ENCODE peak calls at places on chromosome 13, in four cellular contexts. D is ovary, P is heart left ventricle, T is A549. N is an unnamed sample.

GRCh38 chr13:104315606-104316005 is 1249.4 kb upstream of the SLC10A2 start:
- DNase-seq in T (no peak), D (no peak), P (no peak), N (no peak)

GRCh38 chr13:36778083-36778671 is 40.8 kb upstream of the RFXAP start:
- DNase-seq in P (no peak), D (no peak), T (no peak), N (no peak)

GRCh38 chr13:77386880-77387606 is 60.1 kb upstream of the MYCBP2 start:
- DNase-seq in T (no peak), P (no peak), D (no peak), N (no peak)

GRCh38 chr13:34750078-34750703 is 191.9 kb upstream of the NBEA start:
- DNase-seq in P (peak; percentile 33), D (peak; percentile 48), T (no peak), N (no peak)

GRCh38 chr13:49859568-49859967 is 67.1 kb upstream of the KPNA3 start:
- DNase-seq in T (peak; percentile 33), D (no peak), P (no peak), N (no peak)

GRCh38 chr13:105097501-105097900 is 1438.0 kb downstream of the EFNB2 start:
- DNase-seq in T (no peak), D (no peak), P (no peak), N (no peak)

GRCh38 chr13:106311004-106311403 is 224.5 kb downstream of the EFNB2 start:
- DNase-seq in T (no peak), P (no peak), D (no peak), N (no peak)

GRCh38 chr13:74090869-74091605 is 43.2 kb downstream of the KLF12 start:
- DNase-seq in P (no peak), D (no peak), T (no peak), N (no peak)

GRCh38 chr13:101242720-101243119 is 173.6 kb downstream of the NALCN start:
- DNase-seq in D (no peak), T (no peak), P (no peak), N (no peak)

GRCh38 chr13:43792456-43792855 is 5.7 kb upstream of the ENOX1 start:
- DNase-seq in P (no peak), T (no peak), D (no peak), N (no peak)

GRCh38 chr13:109357751-109358150 is 428.6 kb downstream of the IRS2 start:
- DNase-seq in P (no peak), D (no peak), T (no peak), N (no peak)

GRCh38 chr13:101579291-101579802 is 126.9 kb downstream of the ITGBL1 start:
- DNase-seq in P (no peak), T (no peak), D (no peak), N (peak; percentile 28)

GRCh38 chr13:49683489-49683888 is 7.8 kb downstream of the EBPL start:
- DNase-seq in T (no peak), P (no peak), D (no peak), N (no peak)

GRCh38 chr13:76641056-76641455 is 245.1 kb downstream of the KCTD12 start:
- DNase-seq in T (no peak), P (no peak), D (no peak), N (no peak)

GRCh38 chr13:87884874-87885273 is 213.7 kb downstream of the SLITRK5 start:
- DNase-seq in P (no peak), T (no peak), D (no peak), N (no peak)

GRCh38 chr13:93309886-93310520 is 83.4 kb downstream of the GPC6 start:
- DNase-seq in D (no peak), T (no peak), P (no peak), N (no peak)

GRCh38 chr13:28410096-28410495 is 84.8 kb downstream of the FLT1 start:
- DNase-seq in P (no peak), T (no peak), D (no peak), N (no peak)

GRCh38 chr13:97030705-97031452 is 36.6 kb upstream of the OXGR1 start:
- DNase-seq in T (peak; percentile 31), D (no peak), P (no peak), N (peak; percentile 12)

GRCh38 chr13:48656621-48657020 is 2.9 kb downstream of the CYSLTR2 start:
- DNase-seq in P (no peak), D (no peak), T (no peak), N (no peak)

GRCh38 chr13:37198629-37199028 is 93.2 kb upstream of the CSNK1A1L start:
- DNase-seq in D (no peak), P (no peak), T (no peak), N (no peak)

GRCh38 chr13:26485288-26485687 is 72.2 kb upstream of the WASF3 start:
- DNase-seq in T (no peak), D (no peak), P (no peak), N (no peak)

GRCh38 chr13:51955281-51955771 is 55.9 kb downstream of the ATP7B start:
- DNase-seq in T (no peak), P (no peak), D (no peak), N (peak; percentile 62)

GRCh38 chr13:42380420-42381164 is 108.6 kb downstream of the AKAP11 start:
- DNase-seq in T (no peak), D (no peak), P (no peak), N (no peak)

GRCh38 chr13:110915874-110916670 is 1.2 kb upstream of the ANKRD10 start:
- DNase-seq in P (no peak), T (no peak), D (no peak), N (no peak)

DNA sequence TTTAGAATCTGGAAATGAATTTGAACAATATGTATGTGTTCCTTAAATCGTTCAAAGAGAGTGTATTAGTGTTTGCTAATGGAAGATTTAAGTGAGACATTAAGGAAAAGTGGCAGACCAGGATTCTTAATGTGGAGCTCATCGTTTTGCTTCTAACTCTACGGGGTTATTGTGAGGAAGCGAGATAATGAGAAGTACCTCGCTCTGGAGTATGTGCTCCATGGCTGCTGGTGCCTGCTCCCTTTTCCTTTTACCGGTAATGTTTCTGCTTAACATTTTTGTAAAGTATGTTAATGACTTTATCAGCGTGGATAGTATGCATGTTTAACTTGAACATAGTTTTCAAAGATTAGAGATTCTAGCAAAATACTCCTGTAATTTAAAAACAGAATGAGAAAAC is 13.7 kb downstream of the KLF5 start:
- DNase-seq in P (no peak), D (no peak), T (no peak), N (no peak)
- H3K4me3 ChIP-seq in P (no peak overlapping the region), D (no peak overlapping the region), T (peak overlapping the region; percentile 19), N (no peak overlapping the region)

GRCh38 chr13:114143806-114144605 is 11.6 kb upstream of the RASA3 start:
- DNase-seq in T (peak; percentile 60), D (no peak), P (peak; percentile 17), N (no peak)
- TF ChIP-seq CTCF in T (peak; percentile 14), D (no peak), P (no peak), N (no peak)

GRCh38 chr13:56903710-56904109 is 237.0 kb upstream of the PRR20A start:
- DNase-seq in T (no peak), P (no peak), D (no peak), N (no peak)

GRCh38 chr13:56902276-56902675 is 238.4 kb upstream of the PRR20A start:
- DNase-seq in T (no peak), D (no peak), P (no peak), N (no peak)

GRCh38 chr13:56906909-56907308 is 233.8 kb upstream of the PRR20A start:
- DNase-seq in T (no peak), D (no peak), P (no peak), N (no peak)

GRCh38 chr13:56909896-56910600 is 230.7 kb upstream of the PRR20A start:
- DNase-seq in D (no peak), P (no peak), T (no peak), N (peak; percentile 40)

GRCh38 chr13:56907766-56908165 is 233.0 kb upstream of the PRR20A start:
- DNase-seq in T (no peak), P (no peak), D (no peak), N (no peak)
- H3K4me3 ChIP-seq in T (no peak overlapping the region), P (no peak overlapping the region), D (no peak overlapping the region), N (no peak overlapping the region)

GRCh38 chr13:71977028-71977427 is 110.0 kb upstream of the DACH1 start:
- DNase-seq in D (no peak), P (no peak), T (no peak), N (no peak)

DNA sequence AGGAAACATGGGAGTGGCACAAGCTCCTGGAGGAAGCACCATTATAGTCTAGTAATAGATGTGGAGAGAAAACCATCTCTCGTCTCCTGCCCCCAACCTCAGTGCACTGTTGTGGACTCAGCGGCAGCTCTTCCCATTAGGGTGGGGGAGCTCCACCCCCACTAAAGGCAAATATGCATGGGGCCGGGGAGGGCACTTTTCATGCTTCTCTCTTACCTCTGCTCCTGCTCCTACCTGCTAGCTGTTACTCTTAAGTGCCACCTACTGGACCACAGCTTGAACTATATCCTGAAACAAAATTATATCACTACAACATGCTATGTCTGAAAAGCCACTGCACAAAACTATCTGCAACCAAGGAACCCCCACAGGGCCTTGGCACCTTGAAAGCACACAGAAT is 112.6 kb upstream of the DACH1 start:
- DNase-seq in D (no peak), P (no peak), T (no peak), N (no peak)
- TF ChIP-seq CTCF in D (no peak), P (no peak), T (no peak), N (no peak)

GRCh38 chr13:45895880-45896279 is 44.3 kb upstream of the SIAH3 start:
- DNase-seq in D (no peak), T (no peak), P (no peak), N (no peak)

DNA sequence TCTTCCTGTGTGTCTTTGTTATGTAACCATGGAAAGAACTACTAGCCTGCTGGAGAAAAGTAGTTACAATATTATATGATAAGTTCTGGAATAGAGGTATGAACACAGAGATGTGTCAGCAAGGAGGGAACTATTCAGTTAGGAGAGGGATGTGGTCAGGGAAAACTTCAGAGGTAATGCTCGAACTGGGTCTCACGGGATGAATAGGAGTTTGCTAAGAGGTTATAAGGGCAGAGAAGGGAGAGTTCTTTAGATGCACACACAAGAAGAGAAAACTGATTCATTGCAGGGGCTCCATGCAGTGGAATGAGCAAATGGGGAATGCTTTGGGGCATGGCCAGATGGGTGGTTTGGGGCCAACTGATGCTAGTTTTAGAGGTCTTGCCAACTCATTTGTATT is 46.0 kb upstream of the SIAH3 start:
- DNase-seq in P (no peak), D (no peak), T (no peak), N (no peak)
- H3K4me3 ChIP-seq in P (no peak overlapping the region), D (no peak overlapping the region), T (no peak overlapping the region), N (no peak overlapping the region)

GRCh38 chr13:20938302-20938701 is 35.8 kb upstream of the XPO4 start:
- DNase-seq in D (no peak), T (no peak), P (no peak), N (no peak)
- TF ChIP-seq CTCF in D (no peak), T (no peak), P (no peak), N (no peak)

N was measured in mucosa of descending colon.